ENCODE peak calls at places on chromosome 12, in five cellular contexts. L is ureter; H is activated T-helper 9 cell treated with anti-CD3 and anti-CD28 coated beads, Interleukin-2, amount 50 U/mL, for 16 hours; F is A549; A is anterior cingulate cortex. X is an unnamed sample.

GRCh38 chr12:20434993-20435392 is 66.7 kb downstream of the PDE3A start:
- DNase-seq in L (no peak), H (no peak), F (no peak), A (no peak), X (no peak)

GRCh38 chr12:53561590-53561953 is 54.3 kb upstream of the NPFF start:
- DNase-seq in L (no peak), H (no peak), F (peak; percentile 75), A (no peak), X (no peak)

GRCh38 chr12:1972856-1973317 is 31.4 kb downstream of the DCP1B start:
- DNase-seq in L (peak; percentile 60), H (no peak), F (no peak), A (no peak), X (peak; percentile 49)

GRCh38 chr12:1913377-1914115 is 4.9 kb downstream of the CACNA2D4 start:
- DNase-seq in L (peak; percentile 40), H (no peak), F (no peak), A (no peak), X (no peak)

GRCh38 chr12:52221912-52222457 is 11.1 kb upstream of the KRT7 start:
- DNase-seq in L (no peak), H (peak; percentile 17), F (no peak), A (peak; percentile 33), X (peak; percentile 74)

GRCh38 chr12:95837240-95838038 is 21.3 kb upstream of the SNRPF start:
- DNase-seq in L (no peak), H (no peak), F (no peak), A (no peak), X (no peak)

GRCh38 chr12:98856897-98857540 is 211.9 kb downstream of the APAF1 start:
- DNase-seq in L (no peak), H (no peak), F (no peak), A (no peak), X (peak; percentile 68)

GRCh38 chr12:7068240-7068993 is 7.9 kb downstream of the C1S start:
- DNase-seq in L (no peak), H (no peak), F (no peak), A (peak; percentile 8), X (peak; percentile 6)

GRCh38 chr12:113287899-113288282 is 47.0 kb downstream of the SLC8B1 start:
- DNase-seq in L (no peak), H (no peak), F (no peak), A (no peak), X (no peak)

GRCh38 chr12:69091447-69092022 is 147.8 kb upstream of the CPSF6 start:
- DNase-seq in L (no peak), H (no peak), F (no peak), A (no peak), X (no peak)

GRCh38 chr12:54759751-54760150 is 94.6 kb upstream of the MUCL1 start:
- DNase-seq in L (no peak), H (no peak), F (no peak), A (no peak), X (peak; percentile 74)

GRCh38 chr12:19480459-19480858 is 41.2 kb downstream of the AEBP2 start:
- DNase-seq in L (no peak), H (no peak), F (no peak), A (no peak), X (no peak)

GRCh38 chr12:116635487-116635886 is 76.3 kb downstream of the MAP1LC3B2 start:
- DNase-seq in L (no peak), H (no peak), F (no peak), A (no peak), X (no peak)

GRCh38 chr12:123816896-123817537 is 54.9 kb downstream of the DNAH10 start:
- DNase-seq in L (no peak), H (no peak), F (no peak), A (no peak), X (no peak)

GRCh38 chr12:66555113-66555512 is 123.8 kb downstream of the GRIP1 start:
- DNase-seq in L (no peak), H (no peak), F (no peak), A (no peak), X (no peak)

GRCh38 chr12:51020448-51021182 is 5.6 kb downstream of the SLC11A2 start:
- DNase-seq in L (no peak), H (no peak), F (no peak), A (no peak), X (no peak)

GRCh38 chr12:119334459-119335170 is at the start of gene CCDC60:
- DNase-seq in L (peak; percentile 68), H (no peak), F (no peak), A (no peak), X (peak; percentile 88)

GRCh38 chr12:131318045-131318685 is 364.5 kb downstream of the ADGRD1 start:
- DNase-seq in L (no peak), H (no peak), F (no peak), A (no peak), X (no peak)

X was measured in ELF-1.